ENCODE peak calls at places on chromosomes 3 and 15, in seven cellular contexts. K is neuronal stem cell, X is neural progenitor cell, Q is MM.1S, N is PC-3, S is IMR-90, M is PC-9. W is an unnamed sample.

GRCh38 chr3:187852842-187853727 is 107.8 kb upstream of the BCL6 start:
- DNase-seq in K (no peak), X (no peak), Q (no peak), N (no peak), S (peak; percentile 34), M (no peak), W (no peak)

GRCh38 chr15:49877871-49878511 is 241.0 kb downstream of the ATP8B4 start:
- DNase-seq in K (no peak), X (no peak), Q (no peak), N (no peak), S (peak; percentile 69), M (no peak), W (no peak)

GRCh38 chr15:62783303-62783957 is 259.1 kb upstream of the TPM1 start:
- DNase-seq in K (no peak), X (no peak), Q (no peak), N (peak; percentile 50), S (peak; percentile 93), M (no peak), W (no peak)

GRCh38 chr3:159418571-159419526 is 569.8 kb upstream of the IL12A start:
- DNase-seq in K (no peak), X (no peak), Q (no peak), N (peak; percentile 57), S (peak; percentile 34), M (peak; percentile 73), W (no peak)

GRCh38 chr3:3200632-3201212 is 21.2 kb upstream of the CRBN start:
- DNase-seq in K (peak; percentile 58), X (peak; percentile 80), Q (peak; percentile 87), N (peak; percentile 72), S (peak; percentile 62), M (peak; percentile 25), W (peak; percentile 83)

GRCh38 chr3:41199866-41200668 is 762 bp downstream of the CTNNB1 start:
- DNase-seq in K (no peak), X (peak; percentile 64), Q (peak; percentile 36), N (peak; percentile 46), S (no peak), M (peak; percentile 17), W (peak; percentile 79)

GRCh38 chr3:100096866-100097265 is 17.4 kb downstream of the FILIP1L start:
- DNase-seq in K (no peak), X (no peak), Q (no peak), N (no peak), S (no peak), M (no peak), W (no peak)

GRCh38 chr3:159804726-159805410 is 183.8 kb upstream of the IL12A start:
- DNase-seq in K (peak; percentile 64), X (peak; percentile 89), Q (peak; percentile 88), N (peak; percentile 93), S (peak; percentile 92), M (peak; percentile 73), W (peak; percentile 89)

GRCh38 chr15:93286456-93286855 is 197.4 kb upstream of the RGMA start:
- DNase-seq in K (no peak), X (peak; percentile 53), Q (no peak), N (no peak), S (no peak), M (no peak), W (no peak)

GRCh38 chr3:18085429-18085828 is 339.7 kb downstream of the SATB1 start:
- DNase-seq in K (no peak), X (peak; percentile 6), Q (no peak), N (no peak), S (no peak), M (no peak), W (no peak)

GRCh38 chr3:158727499-158728377 is 4.5 kb downstream of the RARRES1 start:
- DNase-seq in K (peak; percentile 45), X (peak; percentile 71), Q (peak; percentile 81), N (peak; percentile 84), S (peak; percentile 83), M (peak; percentile 54), W (peak; percentile 87)

GRCh38 chr15:57060799-57061198 is 142.4 kb downstream of the TCF12 start:
- DNase-seq in K (no peak), X (no peak), Q (no peak), N (peak; percentile 84), S (peak; percentile 89), M (peak; percentile 3), W (no peak)

GRCh38 chr3:177037241-177037640 is 160.0 kb downstream of the TBL1XR1 start:
- DNase-seq in K (no peak), X (no peak), Q (no peak), N (no peak), S (peak; percentile 17), M (no peak), W (no peak)

GRCh38 chr15:63331456-63331855 is 50.2 kb downstream of the CA12 start:
- DNase-seq in K (no peak), X (no peak), Q (no peak), N (peak; percentile 67), S (peak; percentile 43), M (peak; percentile 31), W (no peak)

GRCh38 chr15:99721104-99721778 is 12.0 kb downstream of the LYSMD4 start:
- DNase-seq in K (no peak), X (no peak), Q (no peak), N (no peak), S (no peak), M (no peak), W (no peak)

GRCh38 chr3:127784865-127785710 is 37.2 kb downstream of the MGLL start:
- DNase-seq in K (no peak), X (no peak), Q (no peak), N (no peak), S (no peak), M (no peak), W (no peak)

GRCh38 chr3:126130081-126130855 is 46.3 kb upstream of the SLC41A3 start:
- DNase-seq in K (no peak), X (no peak), Q (no peak), N (peak; percentile 18), S (no peak), M (peak; percentile 77), W (no peak)
- H2AFZ ChIP-seq in K (no peak overlapping the region), X (no peak overlapping the region), Q (no peak overlapping the region), N (peak overlapping the region; percentile 21), S (no peak overlapping the region), M (peak overlapping the region; percentile 50), W (no peak overlapping the region)

GRCh38 chr3:194095464-194095863 is 40.5 kb upstream of the HES1 start:
- DNase-seq in K (no peak), X (no peak), Q (no peak), N (peak; percentile 50), S (no peak), M (no peak), W (no peak)
- H2AFZ ChIP-seq in K (peak overlapping the region; percentile 51), X (no peak overlapping the region), Q (peak overlapping the region; percentile 37), N (peak overlapping the region; percentile 37), S (no peak overlapping the region), M (no peak overlapping the region), W (no peak overlapping the region)

GRCh38 chr3:72193768-72194463 is 409.0 kb upstream of the PROK2 start:
- DNase-seq in K (no peak), X (peak; percentile 53), Q (no peak), N (no peak), S (no peak), M (no peak), W (no peak)
- H2AFZ ChIP-seq in K (peak overlapping the region; percentile 1), X (peak overlapping the region; percentile 51), Q (no peak overlapping the region), N (no peak overlapping the region), S (no peak overlapping the region), M (no peak overlapping the region), W (no peak overlapping the region)

DNA sequence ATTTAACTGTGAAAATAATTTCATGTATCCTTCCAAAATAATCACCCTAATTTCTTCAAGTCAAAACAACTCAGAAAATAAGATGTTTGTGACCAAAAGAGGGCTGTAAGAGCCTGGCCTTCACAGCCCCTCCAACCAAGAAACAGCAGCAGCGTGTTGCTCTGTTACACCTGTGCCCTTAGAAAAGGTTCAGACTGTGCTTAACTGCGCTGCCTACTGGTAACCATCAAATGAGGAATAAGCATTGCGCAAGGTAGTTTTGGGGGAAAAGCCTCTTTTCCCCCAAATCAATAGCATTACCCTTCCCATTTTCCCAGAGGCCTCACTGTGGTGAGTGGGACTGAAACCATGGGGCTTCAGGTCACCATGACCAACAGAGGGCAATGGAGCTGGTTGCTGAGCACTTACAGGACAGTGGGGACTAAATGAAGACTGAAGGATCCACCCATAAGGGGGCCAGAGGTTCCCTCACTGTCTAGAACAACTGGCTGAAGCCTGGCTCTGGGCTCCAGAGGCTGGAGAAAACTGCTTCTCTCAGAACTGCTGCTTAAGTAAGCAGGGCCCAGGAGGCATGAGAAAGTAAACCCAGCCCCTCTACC is 110.7 kb downstream of the PLCH1 start:
- DNase-seq in K (no peak), X (no peak), Q (no peak), N (no peak), S (no peak), M (no peak), W (no peak)
- H2AFZ ChIP-seq in K (no peak overlapping the region), X (no peak overlapping the region), Q (no peak overlapping the region), N (no peak overlapping the region), S (no peak overlapping the region), M (no peak overlapping the region), W (no peak overlapping the region)

GRCh38 chr3:197001972-197002700 is 27.5 kb downstream of the MELTF start:
- DNase-seq in K (no peak), X (peak; percentile 24), Q (no peak), N (no peak), S (no peak), M (no peak), W (peak; percentile 66)

GRCh38 chr3:197006446-197006845 is 23.2 kb downstream of the MELTF start:
- DNase-seq in K (no peak), X (no peak), Q (no peak), N (no peak), S (no peak), M (no peak), W (no peak)

GRCh38 chr3:197001106-197001971 is 28.3 kb downstream of the MELTF start:
- DNase-seq in K (no peak), X (no peak), Q (no peak), N (no peak), S (no peak), M (no peak), W (no peak)

GRCh38 chr3:197002701-197003454 is 26.7 kb downstream of the MELTF start:
- DNase-seq in K (peak; percentile 63), X (peak; percentile 79), Q (peak; percentile 95), N (peak; percentile 88), S (peak; percentile 52), M (peak; percentile 68), W (peak; percentile 89)

DNA sequence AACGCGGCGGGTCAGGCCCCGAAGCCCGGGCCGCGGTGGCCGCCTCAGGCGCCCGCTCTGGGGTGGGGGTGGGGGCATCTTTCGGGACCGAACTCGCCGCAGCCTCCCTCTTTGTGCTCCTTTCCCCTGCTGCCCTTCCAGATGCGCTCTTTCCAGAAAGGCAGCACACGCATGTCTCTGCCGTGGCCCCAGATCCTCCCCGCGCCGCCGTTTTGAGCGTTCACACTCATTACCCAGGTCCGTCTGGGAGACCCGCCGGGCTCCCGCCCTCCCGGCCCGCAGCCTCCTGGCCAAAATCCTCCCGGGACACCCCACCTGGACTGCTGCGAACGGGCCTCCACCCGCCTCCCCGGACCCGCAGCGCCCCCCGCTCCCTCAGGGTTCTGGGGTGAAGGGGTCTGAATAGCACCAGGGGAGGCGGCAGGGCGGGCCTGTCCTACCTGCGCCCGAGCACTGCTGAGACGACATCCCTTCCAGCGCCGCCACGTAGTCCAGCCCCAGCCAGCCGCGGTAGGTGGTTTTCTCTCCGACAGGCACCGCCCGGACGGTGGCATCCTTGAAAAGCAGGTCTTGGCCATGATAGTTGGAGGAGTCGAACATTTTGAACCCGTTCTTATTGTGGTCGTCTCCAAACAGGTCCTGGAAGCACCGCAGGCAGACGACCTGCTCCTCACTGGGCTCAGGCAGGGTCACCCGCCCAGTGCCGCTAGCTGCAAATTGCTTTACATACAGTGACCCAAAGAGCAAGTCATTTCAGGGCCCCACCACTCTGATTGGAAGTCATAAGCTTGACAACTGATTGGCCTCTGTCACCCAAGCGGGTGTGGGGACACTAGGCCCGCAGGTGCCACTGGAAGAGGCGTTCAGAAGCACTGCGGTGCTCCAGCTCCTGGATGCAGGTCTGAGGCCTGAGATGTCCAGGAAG is 25.9 kb downstream of the MELTF start:
- DNase-seq in K (peak; percentile 23), X (peak; percentile 28), Q (peak; percentile 73), N (peak; percentile 39), S (no peak), M (no peak), W (peak; percentile 73)
- H2AFZ ChIP-seq in K (peak overlapping the region; percentile 82), X (peak overlapping the region; percentile 94), Q (peak overlapping the region; percentile 51), N (peak overlapping the region; percentile 71), S (peak overlapping the region; percentile 86), M (no peak overlapping the region), W (peak overlapping the region; percentile 63)